ENCODE peak calls at places on chromosomes 7 and 10, in nine cellular contexts. One of them, this sample, is unnamed.

GRCh38 chr10:35398355-35398754 is 62.0 kb downstream of the CCNY start:
- DNase-seq in NCI-H1092 treated with DMSO at 0.1 percent for 48 hours: no peak
- DNase-seq in cardiac muscle cell: no peak
- DNase-seq in DMS 273 treated with DMSO at 0.1 percent for 48 hours: peak; percentile 47
- DNase-seq in heart left ventricle: no peak
- DNase-seq in activated CD8-positive, alpha-beta memory T cell treated with anti-CD3 and anti-CD28 coated beads for 1 hour: no peak
- DNase-seq in CD4-positive, alpha-beta memory T cell: no peak
- DNase-seq in gastrocnemius medialis: no peak
- DNase-seq in activated CD4-positive, alpha-beta T cell treated with anti-CD3 and anti-CD28 coated beads, Interleukin-2, amount 50 U/mL, for 4 hours: no peak
- DNase-seq in this sample: no peak

GRCh38 chr10:125820705-125821104 is 2.4 kb downstream of the UROS start:
- DNase-seq in NCI-H1092 treated with DMSO at 0.1 percent for 48 hours: no peak
- DNase-seq in cardiac muscle cell: no peak
- DNase-seq in DMS 273 treated with DMSO at 0.1 percent for 48 hours: no peak
- DNase-seq in heart left ventricle: no peak
- DNase-seq in activated CD8-positive, alpha-beta memory T cell treated with anti-CD3 and anti-CD28 coated beads for 1 hour: no peak
- DNase-seq in CD4-positive, alpha-beta memory T cell: no peak
- DNase-seq in gastrocnemius medialis: no peak
- DNase-seq in activated CD4-positive, alpha-beta T cell treated with anti-CD3 and anti-CD28 coated beads, Interleukin-2, amount 50 U/mL, for 4 hours: no peak
- DNase-seq in this sample: no peak

GRCh38 chr7:50724526-50725520 is 57.9 kb downstream of the GRB10 start:
- DNase-seq in NCI-H1092 treated with DMSO at 0.1 percent for 48 hours: no peak
- DNase-seq in cardiac muscle cell: peak; percentile 18
- DNase-seq in DMS 273 treated with DMSO at 0.1 percent for 48 hours: no peak
- DNase-seq in heart left ventricle: no peak
- DNase-seq in activated CD8-positive, alpha-beta memory T cell treated with anti-CD3 and anti-CD28 coated beads for 1 hour: no peak
- DNase-seq in CD4-positive, alpha-beta memory T cell: no peak
- DNase-seq in gastrocnemius medialis: no peak
- DNase-seq in activated CD4-positive, alpha-beta T cell treated with anti-CD3 and anti-CD28 coated beads, Interleukin-2, amount 50 U/mL, for 4 hours: no peak
- DNase-seq in this sample: no peak

GRCh38 chr7:495761-496321 is 23.8 kb downstream of the PDGFA start:
- DNase-seq in NCI-H1092 treated with DMSO at 0.1 percent for 48 hours: no peak
- DNase-seq in cardiac muscle cell: no peak
- DNase-seq in DMS 273 treated with DMSO at 0.1 percent for 48 hours: no peak
- DNase-seq in heart left ventricle: no peak
- DNase-seq in activated CD8-positive, alpha-beta memory T cell treated with anti-CD3 and anti-CD28 coated beads for 1 hour: no peak
- DNase-seq in CD4-positive, alpha-beta memory T cell: no peak
- DNase-seq in gastrocnemius medialis: no peak
- DNase-seq in activated CD4-positive, alpha-beta T cell treated with anti-CD3 and anti-CD28 coated beads, Interleukin-2, amount 50 U/mL, for 4 hours: no peak
- DNase-seq in this sample: no peak

GRCh38 chr10:91642831-91643692 is 10.2 kb upstream of the PPP1R3C start:
- DNase-seq in NCI-H1092 treated with DMSO at 0.1 percent for 48 hours: no peak
- DNase-seq in cardiac muscle cell: no peak
- DNase-seq in DMS 273 treated with DMSO at 0.1 percent for 48 hours: no peak
- DNase-seq in heart left ventricle: no peak
- DNase-seq in activated CD8-positive, alpha-beta memory T cell treated with anti-CD3 and anti-CD28 coated beads for 1 hour: no peak
- DNase-seq in CD4-positive, alpha-beta memory T cell: no peak
- DNase-seq in gastrocnemius medialis: no peak
- DNase-seq in activated CD4-positive, alpha-beta T cell treated with anti-CD3 and anti-CD28 coated beads, Interleukin-2, amount 50 U/mL, for 4 hours: no peak
- DNase-seq in this sample: peak; percentile 88

GRCh38 chr10:15715619-15716227 is 4.0 kb downstream of the ITGA8 start:
- DNase-seq in NCI-H1092 treated with DMSO at 0.1 percent for 48 hours: no peak
- DNase-seq in cardiac muscle cell: peak; percentile 34
- DNase-seq in DMS 273 treated with DMSO at 0.1 percent for 48 hours: no peak
- DNase-seq in heart left ventricle: no peak
- DNase-seq in activated CD8-positive, alpha-beta memory T cell treated with anti-CD3 and anti-CD28 coated beads for 1 hour: no peak
- DNase-seq in CD4-positive, alpha-beta memory T cell: no peak
- DNase-seq in gastrocnemius medialis: no peak
- DNase-seq in activated CD4-positive, alpha-beta T cell treated with anti-CD3 and anti-CD28 coated beads, Interleukin-2, amount 50 U/mL, for 4 hours: no peak
- DNase-seq in this sample: no peak

GRCh38 chr10:74118794-74119193 is 31.8 kb downstream of the AP3M1 start:
- DNase-seq in NCI-H1092 treated with DMSO at 0.1 percent for 48 hours: no peak
- DNase-seq in cardiac muscle cell: no peak
- DNase-seq in DMS 273 treated with DMSO at 0.1 percent for 48 hours: no peak
- DNase-seq in heart left ventricle: no peak
- DNase-seq in activated CD8-positive, alpha-beta memory T cell treated with anti-CD3 and anti-CD28 coated beads for 1 hour: no peak
- DNase-seq in CD4-positive, alpha-beta memory T cell: no peak
- DNase-seq in gastrocnemius medialis: peak; percentile 30
- DNase-seq in activated CD4-positive, alpha-beta T cell treated with anti-CD3 and anti-CD28 coated beads, Interleukin-2, amount 50 U/mL, for 4 hours: no peak
- DNase-seq in this sample: no peak

GRCh38 chr7:130468612-130469011 is 23.3 kb upstream of the MEST start:
- DNase-seq in NCI-H1092 treated with DMSO at 0.1 percent for 48 hours: no peak
- DNase-seq in cardiac muscle cell: no peak
- DNase-seq in DMS 273 treated with DMSO at 0.1 percent for 48 hours: no peak
- DNase-seq in heart left ventricle: no peak
- DNase-seq in activated CD8-positive, alpha-beta memory T cell treated with anti-CD3 and anti-CD28 coated beads for 1 hour: no peak
- DNase-seq in CD4-positive, alpha-beta memory T cell: no peak
- DNase-seq in gastrocnemius medialis: no peak
- DNase-seq in activated CD4-positive, alpha-beta T cell treated with anti-CD3 and anti-CD28 coated beads, Interleukin-2, amount 50 U/mL, for 4 hours: no peak
- DNase-seq in this sample: no peak

GRCh38 chr7:134741901-134742635 is 37.4 kb upstream of the CALD1 start:
- DNase-seq in NCI-H1092 treated with DMSO at 0.1 percent for 48 hours: no peak
- DNase-seq in cardiac muscle cell: no peak
- DNase-seq in DMS 273 treated with DMSO at 0.1 percent for 48 hours: no peak
- DNase-seq in heart left ventricle: peak; percentile 52
- DNase-seq in activated CD8-positive, alpha-beta memory T cell treated with anti-CD3 and anti-CD28 coated beads for 1 hour: no peak
- DNase-seq in CD4-positive, alpha-beta memory T cell: no peak
- DNase-seq in gastrocnemius medialis: peak; percentile 25
- DNase-seq in activated CD4-positive, alpha-beta T cell treated with anti-CD3 and anti-CD28 coated beads, Interleukin-2, amount 50 U/mL, for 4 hours: no peak
- DNase-seq in this sample: peak; percentile 87

GRCh38 chr10:9824546-9825164 is 1193.0 kb upstream of the CELF2 start:
- DNase-seq in NCI-H1092 treated with DMSO at 0.1 percent for 48 hours: no peak
- DNase-seq in cardiac muscle cell: no peak
- DNase-seq in DMS 273 treated with DMSO at 0.1 percent for 48 hours: no peak
- DNase-seq in heart left ventricle: no peak
- DNase-seq in activated CD8-positive, alpha-beta memory T cell treated with anti-CD3 and anti-CD28 coated beads for 1 hour: no peak
- DNase-seq in CD4-positive, alpha-beta memory T cell: no peak
- DNase-seq in gastrocnemius medialis: no peak
- DNase-seq in activated CD4-positive, alpha-beta T cell treated with anti-CD3 and anti-CD28 coated beads, Interleukin-2, amount 50 U/mL, for 4 hours: no peak
- DNase-seq in this sample: peak; percentile 74

This sample was measured in kidney glomerular epithelial cell.